ENCODE peak calls at places on chromosomes 2 and 18, in nine cellular contexts. I, V, Y, J, O, F, D, G and R are unnamed samples. For H3K27me3, the result is how much of the 10 kb centered on the place peaks cover.

GRCh38 chr2:233350708-233351107 is 3.6 kb upstream of the DGKD start:
- DNase-seq in I (peak), V (no peak), Y (no peak), J (no peak), O (no peak), F (no peak), D (peak), G (peak), R (peak)

GRCh38 chr2:131521961-131522781 is 5.5 kb upstream of the CCDC74A start:
- DNase-seq in I (no peak), V (no peak), Y (peak), J (no peak), O (no peak), F (no peak), D (no peak), G (no peak), R (peak)

GRCh38 chr2:99153921-99154604 is 679 bp downstream of the TSGA10 start:
- DNase-seq in I (no peak), V (no peak), Y (no peak), J (no peak), O (no peak), F (no peak), D (no peak), G (peak), R (no peak)

GRCh38 chr2:18855027-18855426 is 265.7 kb upstream of the NT5C1B start:
- DNase-seq in I (no peak), V (no peak), Y (no peak), J (no peak), O (no peak), F (no peak), D (no peak), G (no peak), R (no peak)

GRCh38 chr2:162430323-162430722 is 86.4 kb downstream of the GCA start:
- DNase-seq in I (no peak), V (no peak), Y (no peak), J (no peak), O (no peak), F (no peak), D (no peak), G (peak), R (no peak)

GRCh38 chr2:182228741-182229140 is 198.1 kb downstream of the PDE1A start:
- DNase-seq in I (no peak), V (no peak), Y (no peak), J (no peak), O (no peak), F (no peak), D (no peak), G (no peak), R (no peak)

GRCh38 chr2:40348665-40349064 is 103.2 kb downstream of the SLC8A1 start:
- DNase-seq in I (no peak), V (no peak), Y (no peak), J (no peak), O (no peak), F (no peak), D (no peak), G (no peak), R (no peak)

GRCh38 chr2:44715671-44716077 is 225.8 kb upstream of the SIX3 start:
- DNase-seq in I (no peak), V (no peak), Y (no peak), J (no peak), O (no peak), F (no peak), D (no peak), G (no peak), R (peak)

GRCh38 chr2:242015366-242016065 is 146.0 kb downstream of the RTP5 start:
- DNase-seq in I (peak), V (no peak), Y (no peak), J (no peak), O (no peak), F (no peak), D (no peak), G (no peak), R (no peak)

GRCh38 chr2:44777542-44777941 is 164.0 kb upstream of the SIX3 start:
- DNase-seq in I (peak), V (peak), Y (no peak), J (no peak), O (no peak), F (no peak), D (no peak), G (no peak), R (no peak)

GRCh38 chr2:126988482-126988881 is 89.8 kb downstream of the TEX51 start:
- DNase-seq in I (no peak), V (no peak), Y (no peak), J (no peak), O (no peak), F (no peak), D (no peak), G (no peak), R (no peak)

GRCh38 chr2:188403676-188404075 is 112.0 kb downstream of the GULP1 start:
- DNase-seq in I (no peak), V (no peak), Y (no peak), J (no peak), O (no peak), F (no peak), D (no peak), G (no peak), R (no peak)

GRCh38 chr2:233259745-233260144 is 8.3 kb downstream of the ATG16L1 start:
- DNase-seq in I (no peak), V (no peak), Y (no peak), J (no peak), O (no peak), F (no peak), D (no peak), G (no peak), R (no peak)

GRCh38 chr18:56001576-56001975 is 413.6 kb upstream of the TCF4 start:
- DNase-seq in I (no peak), V (no peak), Y (no peak), J (no peak), O (no peak), F (no peak), D (no peak), G (no peak), R (no peak)

GRCh38 chr18:662197-662596 is 4.7 kb downstream of the TYMS start:
- DNase-seq in I (no peak), V (no peak), Y (no peak), J (no peak), O (no peak), F (no peak), D (no peak), G (no peak), R (no peak)

GRCh38 chr18:7467708-7468466 is 99.2 kb upstream of the PTPRM start:
- DNase-seq in I (no peak), V (no peak), Y (no peak), J (no peak), O (no peak), F (no peak), D (no peak), G (no peak), R (peak)

GRCh38 chr2:107383706-107384105 is 443.0 kb upstream of the RGPD4 start:
- DNase-seq in I (no peak), V (no peak), Y (no peak), J (no peak), O (no peak), F (no peak), D (no peak), G (no peak), R (peak)

GRCh38 chr2:112884869-112885502 is 26.0 kb upstream of the IL37 start:
- DNase-seq in I (peak), V (peak), Y (no peak), J (peak), O (peak), F (peak), D (no peak), G (peak), R (peak)

GRCh38 chr2:143452817-143453462 is 323.7 kb downstream of the ARHGAP15 start:
- DNase-seq in I (no peak), V (no peak), Y (no peak), J (peak), O (no peak), F (no peak), D (no peak), G (no peak), R (no peak)

GRCh38 chr2:181170256-181170655 is 189.9 kb downstream of the UBE2E3 start:
- DNase-seq in I (no peak), V (no peak), Y (no peak), J (no peak), O (no peak), F (no peak), D (no peak), G (no peak), R (no peak)

GRCh38 chr2:180621366-180621765 is 359.0 kb upstream of the UBE2E3 start:
- DNase-seq in I (no peak), V (no peak), Y (no peak), J (no peak), O (no peak), F (no peak), D (no peak), G (no peak), R (no peak)

GRCh38 chr2:47708801-47709499 is 74.0 kb upstream of the MSH6 start:
- DNase-seq in I (no peak), V (no peak), Y (no peak), J (no peak), O (no peak), F (no peak), D (no peak), G (no peak), R (no peak)

GRCh38 chr2:109440507-109441156 is 173.1 kb downstream of the SEPTIN10 start:
- DNase-seq in I (no peak), V (no peak), Y (no peak), J (no peak), O (no peak), F (no peak), D (no peak), G (no peak), R (no peak)

GRCh38 chr2:150303281-150303680 is 184.2 kb downstream of the RND3 start:
- DNase-seq in I (no peak), V (no peak), Y (no peak), J (no peak), O (no peak), F (no peak), D (no peak), G (no peak), R (no peak)

GRCh38 chr2:238238311-238238765 is 1.5 kb downstream of the HES6 start:
- DNase-seq in I (no peak), V (no peak), Y (no peak), J (no peak), O (no peak), F (no peak), D (no peak), G (no peak), R (no peak)

GRCh38 chr2:208545398-208546042 is 138.9 kb downstream of the PTH2R start:
- DNase-seq in I (peak), V (no peak), Y (no peak), J (no peak), O (no peak), F (no peak), D (no peak), G (no peak), R (peak)

GRCh38 chr2:235314371-235314915 is 179.4 kb upstream of the AGAP1 start:
- DNase-seq in I (no peak), V (no peak), Y (no peak), J (no peak), O (no peak), F (no peak), D (no peak), G (no peak), R (peak)

GRCh38 chr18:42976869-42977268 is 138.6 kb downstream of the RIT2 start:
- DNase-seq in I (no peak), V (no peak), Y (no peak), J (no peak), O (no peak), F (no peak), D (no peak), G (no peak), R (no peak)

GRCh38 chr2:170895023-170895759 is 33.9 kb upstream of the GORASP2 start:
- DNase-seq in I (no peak), V (no peak), Y (no peak), J (no peak), O (no peak), F (no peak), D (no peak), G (no peak), R (no peak)

GRCh38 chr18:57441395-57441794 is 6.2 kb downstream of the ONECUT2 start:
- DNase-seq in I (no peak), V (no peak), Y (no peak), J (no peak), O (no peak), F (no peak), D (no peak), G (no peak), R (no peak)
- H3K27me3 ChIP-seq in I (half or more), V (half or more), Y (under half), J (half or more), O (under half), F (half or more), D (half or more), G (under half), R (under half)

GRCh38 chr18:76621184-76621583 is 126.1 kb upstream of the ZNF516 start:
- DNase-seq in I (no peak), V (no peak), Y (no peak), J (no peak), O (no peak), F (no peak), D (no peak), G (no peak), R (no peak)
- H3K27me3 ChIP-seq in I (under half), V (under half), Y (under half), J (under half), O (under half), F (under half), D (under half), G (under half), R (under half)

DNA sequence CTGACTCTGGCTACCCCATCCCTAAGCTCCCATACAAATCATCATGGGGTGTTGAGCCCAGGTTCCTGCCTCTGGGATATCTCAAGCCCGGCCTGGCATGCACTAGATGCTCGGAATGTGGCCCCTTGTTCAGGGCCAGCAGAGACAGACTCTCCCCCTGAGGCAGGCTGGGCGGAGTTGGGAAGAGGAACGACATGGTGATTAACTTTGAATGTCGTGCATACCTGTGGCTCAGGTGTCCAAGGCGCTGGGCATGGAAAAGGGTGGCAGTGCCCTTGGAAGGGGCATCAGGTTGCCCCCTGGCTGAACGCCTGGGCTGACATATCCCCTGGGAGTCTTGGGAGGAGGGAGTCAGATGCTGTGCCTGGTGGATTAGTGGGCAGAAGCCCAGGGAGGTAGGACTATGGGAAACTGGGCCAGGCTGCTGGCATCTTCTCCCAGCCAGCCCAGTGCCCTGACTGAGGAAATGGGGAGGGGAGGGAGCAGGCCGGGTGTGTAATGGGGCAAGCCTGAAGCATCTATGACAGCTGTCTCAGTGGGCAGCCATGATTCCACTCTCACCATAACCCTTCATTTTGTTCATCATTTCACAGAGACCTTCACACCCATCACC is 57.8 kb upstream of the OTOF start:
- DNase-seq in I (no peak), V (no peak), Y (no peak), J (no peak), O (no peak), F (no peak), D (no peak), G (no peak), R (no peak)
- H3K27me3 ChIP-seq in I (under half), V (under half), Y (under half), J (under half), O (under half), F (under half), D (under half), G (under half), R (under half)

GRCh38 chr2:14634885-14635871 is 2.7 kb downstream of the LRATD1 start:
- DNase-seq in I (peak), V (no peak), Y (peak), J (no peak), O (no peak), F (peak), D (no peak), G (peak), R (peak)

GRCh38 chr2:14634223-14634884 is 1.8 kb downstream of the LRATD1 start:
- DNase-seq in I (peak), V (peak), Y (peak), J (no peak), O (no peak), F (peak), D (peak), G (peak), R (peak)

GRCh38 chr2:14632133-14632936 is at the start of gene LRATD1:
- DNase-seq in I (peak), V (peak), Y (peak), J (no peak), O (no peak), F (peak), D (peak), G (peak), R (peak)

GRCh38 chr2:14633031-14633430 is 514 bp downstream of the LRATD1 start:
- DNase-seq in I (peak), V (no peak), Y (peak), J (no peak), O (no peak), F (peak), D (no peak), G (peak), R (peak)

DNA sequence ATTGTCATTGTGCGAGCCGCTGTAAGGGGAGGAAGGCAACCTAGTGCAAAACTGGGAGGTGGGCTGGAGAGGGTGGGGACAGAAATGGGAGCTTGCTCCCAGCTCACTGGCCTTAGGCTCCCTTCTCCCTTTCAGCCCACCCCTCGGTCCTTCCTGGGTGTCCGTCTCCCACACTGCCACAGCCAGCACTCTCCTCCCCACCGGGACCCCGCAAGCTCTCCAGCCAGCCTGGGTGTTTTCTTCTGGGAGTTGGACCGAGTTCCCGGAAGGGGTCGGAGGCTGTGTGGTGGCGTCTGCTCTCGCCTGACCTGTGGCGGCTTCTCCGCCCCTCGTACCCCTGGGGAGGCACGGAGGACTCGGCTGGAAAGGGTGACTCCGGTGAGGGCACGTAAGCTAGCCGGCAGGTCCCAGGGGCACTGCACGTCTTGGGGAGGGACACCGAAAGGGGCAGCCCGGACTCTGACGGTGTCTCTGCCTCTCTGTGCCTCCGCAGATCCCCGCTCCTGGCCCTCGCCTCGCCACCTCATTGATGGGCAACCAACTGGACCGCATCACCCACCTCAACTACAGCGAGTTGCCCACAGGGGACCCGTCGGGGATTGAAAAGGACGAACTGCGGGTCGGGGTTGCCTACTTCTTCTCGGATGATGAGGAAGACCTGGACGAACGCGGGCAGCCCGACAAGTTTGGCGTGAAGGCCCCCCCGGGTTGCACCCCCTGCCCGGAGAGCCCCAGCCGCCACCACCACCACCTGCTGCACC is 1.1 kb downstream of the LRATD1 start:
- DNase-seq in I (peak), V (no peak), Y (peak), J (no peak), O (no peak), F (peak), D (no peak), G (no peak), R (no peak)
- H3K27me3 ChIP-seq in I (under half), V (under half), Y (under half), J (half or more), O (under half), F (under half), D (under half), G (under half), R (half or more)

GRCh38 chr2:133270550-133270949 is 297.7 kb downstream of the NCKAP5 start:
- DNase-seq in I (no peak), V (no peak), Y (no peak), J (no peak), O (no peak), F (no peak), D (no peak), G (no peak), R (no peak)
- H3K27me3 ChIP-seq in I (under half), V (under half), Y (under half), J (under half), O (under half), F (under half), D (under half), G (under half), R (under half)

DNA sequence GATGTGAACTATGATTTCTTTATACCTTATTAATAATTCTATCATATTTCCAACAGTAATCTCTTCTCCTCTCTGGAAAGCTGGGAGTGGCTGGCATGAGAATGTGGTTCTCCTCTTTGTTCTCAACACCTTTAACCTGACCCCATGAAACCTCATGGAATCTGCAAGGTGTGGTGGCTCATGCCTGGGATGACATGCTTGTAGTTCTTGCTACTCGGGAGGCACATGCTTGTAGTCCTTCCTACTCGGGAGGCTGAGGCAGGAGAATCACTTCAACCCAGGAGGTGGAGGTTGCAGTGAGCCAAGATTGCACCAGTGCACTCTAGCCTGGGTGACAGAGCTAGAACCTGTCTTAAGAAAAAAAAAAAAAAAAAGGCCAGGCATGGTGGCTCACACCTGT is 10.8 kb upstream of the CDCA7 start:
- DNase-seq in I (no peak), V (no peak), Y (no peak), J (no peak), O (no peak), F (no peak), D (no peak), G (no peak), R (no peak)
- H3K27me3 ChIP-seq in I (under half), V (under half), Y (under half), J (under half), O (under half), F (under half), D (under half), G (under half), R (under half)

DNA sequence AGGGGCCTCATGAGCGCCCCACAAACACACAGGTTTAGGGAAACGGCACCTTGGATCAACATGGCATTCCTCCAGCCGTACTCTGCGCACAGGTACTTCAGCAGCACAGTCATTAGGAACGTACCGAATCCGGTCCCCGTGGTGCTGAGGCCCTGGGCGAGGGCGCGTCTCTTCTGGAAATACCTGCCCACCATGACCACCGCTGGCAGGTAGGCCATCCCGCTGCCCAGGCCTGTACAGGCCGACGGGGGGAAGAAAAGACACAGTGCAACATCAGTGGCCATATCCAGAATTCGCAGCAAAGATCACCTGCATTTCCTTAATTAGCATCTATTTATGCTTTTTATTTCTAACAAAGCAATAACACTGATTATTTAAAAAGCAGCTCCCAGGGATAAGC is 22.2 kb downstream of the SLC16A14 start:
- DNase-seq in I (no peak), V (no peak), Y (no peak), J (no peak), O (no peak), F (no peak), D (no peak), G (no peak), R (no peak)
- H3K27me3 ChIP-seq in I (under half), V (under half), Y (under half), J (under half), O (under half), F (under half), D (under half), G (under half), R (under half)

DNA sequence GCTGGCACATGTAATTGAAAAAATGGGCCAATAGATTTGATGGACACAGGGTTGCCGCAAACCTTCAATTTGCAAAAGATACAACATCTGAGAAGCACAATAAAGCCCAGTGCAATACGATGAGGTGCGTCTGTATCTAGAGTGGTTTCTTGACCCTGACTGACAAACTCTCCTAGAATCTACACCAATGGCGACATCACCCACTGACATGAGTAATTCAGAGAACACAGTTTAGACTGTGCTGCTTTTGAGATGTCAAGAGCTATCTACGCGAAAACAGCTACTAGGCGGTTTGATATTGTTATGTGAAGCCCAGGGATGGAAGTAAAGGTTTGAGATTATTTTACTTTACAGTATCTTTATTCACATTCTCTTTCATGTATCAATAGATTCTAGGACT is 104.9 kb downstream of the EIPR1 start:
- DNase-seq in I (no peak), V (no peak), Y (no peak), J (no peak), O (no peak), F (no peak), D (no peak), G (no peak), R (no peak)
- H3K27me3 ChIP-seq in I (under half), V (under half), Y (under half), J (under half), O (under half), F (under half), D (under half), G (under half), R (under half)

GRCh38 chr2:7405861-7406715 is 488.9 kb downstream of the RNF144A start:
- DNase-seq in I (no peak), V (no peak), Y (no peak), J (no peak), O (no peak), F (no peak), D (no peak), G (no peak), R (no peak)
- H3K27me3 ChIP-seq in I (under half), V (under half), Y (under half), J (under half), O (under half), F (under half), D (under half), G (under half), R (under half)